ENCODE peak calls at places on chromosome 16, in eight cellular contexts. F is cardiac muscle cell; J is CD4-positive, alpha-beta T cell; A is aorta; Y is GM12878; X is body of pancreas; O is SK-N-SH; Q is pancreas. R is an unnamed sample. For H3K9me3, the result is how much of the 10 kb centered on the place peaks cover.

GRCh38 chr16:89723279-89724250 is 2.2 kb downstream of the ZNF276 start:
- DNase-seq in J (peak), Y (no peak), Q (no peak), A (no peak), X (peak), F (no peak), O (peak), R (no peak)

GRCh38 chr16:48366165-48367093 is 18.8 kb downstream of the SIAH1 start:
- DNase-seq in F (peak), Q (no peak), J (peak), Y (peak), A (no peak), O (peak), X (peak), R (peak)

GRCh38 chr16:70298988-70299938 is at the start of gene DDX19B:
- DNase-seq in F (peak), A (peak), Q (peak), O (peak), X (peak), Y (no peak), J (peak), R (peak)

GRCh38 chr16:75196826-75197225 is 10.1 kb downstream of the CTRB2 start:
- DNase-seq in A (no peak), Y (no peak), J (no peak), X (no peak), Q (no peak), F (no peak), O (no peak), R (no peak)

GRCh38 chr16:27745348-27745747 is 195.4 kb downstream of the KATNIP start:
- DNase-seq in A (no peak), O (no peak), Q (no peak), F (no peak), J (no peak), Y (no peak), X (no peak), R (no peak)

GRCh38 chr16:70805787-70806186 is 4.8 kb upstream of the VAC14 start:
- DNase-seq in J (no peak), Q (no peak), X (no peak), Y (no peak), F (no peak), A (no peak), O (no peak), R (no peak)

GRCh38 chr16:56321571-56321970 is 103.8 kb downstream of the AMFR start:
- DNase-seq in Y (no peak), F (no peak), J (no peak), X (no peak), O (no peak), Q (no peak), A (no peak), R (no peak)

GRCh38 chr16:85652431-85653221 is 36.1 kb downstream of the GINS2 start:
- DNase-seq in A (peak), Y (no peak), X (peak), O (peak), Q (peak), J (no peak), F (peak), R (peak)

GRCh38 chr16:62261760-62262159 is 225.5 kb upstream of the CDH8 start:
- DNase-seq in J (no peak), A (no peak), O (no peak), X (no peak), F (no peak), Y (no peak), Q (no peak), R (no peak)

GRCh38 chr16:71216714-71217113 is 13.8 kb downstream of the HYDIN start:
- DNase-seq in X (no peak), Y (no peak), J (no peak), Q (no peak), O (no peak), A (no peak), F (no peak), R (no peak)

GRCh38 chr16:21264226-21265036 is 13.7 kb downstream of the CRYM start:
- DNase-seq in J (no peak), X (no peak), Y (no peak), Q (no peak), O (no peak), A (no peak), F (no peak), R (peak)

GRCh38 chr16:73020409-73020884 is 27.5 kb downstream of the ZFHX3 start:
- DNase-seq in A (peak), Q (peak), F (no peak), J (no peak), Y (no peak), O (no peak), X (peak), R (peak)

GRCh38 chr16:31286421-31287032 is 26.8 kb downstream of the ITGAM start:
- DNase-seq in A (no peak), Y (peak), Q (no peak), F (no peak), O (no peak), J (no peak), X (no peak), R (no peak)

GRCh38 chr16:89918453-89919347 is at the start of gene MC1R:
- DNase-seq in X (no peak), Q (no peak), F (peak), Y (no peak), J (peak), A (no peak), O (peak), R (no peak)

GRCh38 chr16:28609631-28610594 is at the start of gene SULT1A1:
- DNase-seq in X (peak), O (peak), J (no peak), Q (peak), A (peak), F (peak), Y (no peak), R (peak)

GRCh38 chr16:50697881-50698767 is 4.7 kb downstream of the NOD2 start:
- DNase-seq in Q (no peak), A (peak), F (no peak), J (no peak), Y (peak), O (no peak), X (no peak), R (no peak)

GRCh38 chr16:47826070-47826469 is 329.7 kb downstream of the ABCC12 start:
- DNase-seq in J (no peak), X (no peak), Y (no peak), Q (no peak), O (no peak), A (no peak), F (no peak), R (no peak)

GRCh38 chr16:21565816-21566669 is 33.3 kb upstream of the METTL9 start:
- DNase-seq in J (no peak), O (no peak), Y (no peak), Q (no peak), X (no peak), F (no peak), A (no peak), R (no peak)

GRCh38 chr16:20611350-20611902 is 35.3 kb upstream of the ACSM2B start:
- DNase-seq in X (peak), Q (peak), F (no peak), J (no peak), A (peak), Y (no peak), O (no peak), R (no peak)

GRCh38 chr16:26475579-26475978 is 591.1 kb upstream of the C16orf82 start:
- DNase-seq in J (no peak), Q (no peak), F (no peak), Y (no peak), X (no peak), O (no peak), A (no peak), R (no peak)

GRCh38 chr16:12901204-12901596 is 198 bp upstream of the SHISA9 start:
- DNase-seq in Q (no peak), Y (no peak), F (peak), J (no peak), O (peak), A (no peak), X (no peak), R (no peak)

GRCh38 chr16:64736887-64737286 is 385.0 kb downstream of the CDH11 start:
- DNase-seq in Y (no peak), J (no peak), X (no peak), A (no peak), F (no peak), O (no peak), Q (no peak), R (no peak)

GRCh38 chr16:64742560-64742959 is 379.3 kb downstream of the CDH11 start:
- DNase-seq in X (no peak), A (no peak), Q (no peak), Y (no peak), O (no peak), J (no peak), F (no peak), R (no peak)

GRCh38 chr16:64740261-64740660 is 381.6 kb downstream of the CDH11 start:
- DNase-seq in O (no peak), J (no peak), A (no peak), X (no peak), Y (no peak), Q (no peak), F (no peak), R (no peak)

DNA sequence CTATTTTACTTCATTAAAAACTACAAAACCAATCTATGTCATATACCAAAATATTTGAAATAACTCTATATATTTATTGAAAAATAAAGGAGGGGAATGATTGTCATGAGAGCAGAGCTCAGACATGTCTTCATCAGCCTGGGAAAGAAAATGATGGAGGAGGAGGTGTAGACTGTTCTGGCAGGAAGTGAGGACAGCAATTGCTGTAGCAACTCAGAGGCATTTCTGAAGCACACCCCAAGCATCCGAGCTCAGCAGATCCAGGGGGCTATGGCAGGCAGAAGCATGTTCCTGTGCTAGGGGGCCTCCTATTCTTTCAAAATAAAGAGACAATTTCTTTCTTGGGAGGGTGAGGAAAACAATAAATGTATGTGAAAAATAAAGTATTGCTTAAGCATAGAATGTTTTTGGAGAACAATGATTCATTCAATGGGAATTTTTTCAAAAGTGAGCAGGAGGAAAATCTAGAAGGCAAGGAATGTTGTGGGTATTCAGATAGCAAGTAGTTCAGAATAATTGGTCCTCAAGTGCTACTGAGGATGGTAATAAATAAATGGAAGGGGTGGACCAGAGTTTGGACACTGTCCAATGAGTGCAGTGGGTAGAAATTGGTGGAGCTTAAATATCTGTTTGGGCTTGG is 383.4 kb downstream of the CDH11 start:
- DNase-seq in Y (no peak), J (no peak), O (no peak), A (no peak), F (no peak), Q (no peak), X (no peak), R (no peak)
- H3K27ac ChIP-seq in Y (no peak), J (no peak), O (peak), A (no peak), F (no peak), Q (no peak), X (no peak), R (no peak)

GRCh38 chr16:1183235-1183907 is 30.5 kb downstream of the CACNA1H start:
- DNase-seq in J (no peak), O (peak), Y (no peak), F (no peak), Q (no peak), X (peak), A (peak), R (peak)
- H3K9me3 ChIP-seq in J (under half), O (under half), Y (under half), F (under half), Q (under half), X (under half), A (under half), R (under half)

DNA sequence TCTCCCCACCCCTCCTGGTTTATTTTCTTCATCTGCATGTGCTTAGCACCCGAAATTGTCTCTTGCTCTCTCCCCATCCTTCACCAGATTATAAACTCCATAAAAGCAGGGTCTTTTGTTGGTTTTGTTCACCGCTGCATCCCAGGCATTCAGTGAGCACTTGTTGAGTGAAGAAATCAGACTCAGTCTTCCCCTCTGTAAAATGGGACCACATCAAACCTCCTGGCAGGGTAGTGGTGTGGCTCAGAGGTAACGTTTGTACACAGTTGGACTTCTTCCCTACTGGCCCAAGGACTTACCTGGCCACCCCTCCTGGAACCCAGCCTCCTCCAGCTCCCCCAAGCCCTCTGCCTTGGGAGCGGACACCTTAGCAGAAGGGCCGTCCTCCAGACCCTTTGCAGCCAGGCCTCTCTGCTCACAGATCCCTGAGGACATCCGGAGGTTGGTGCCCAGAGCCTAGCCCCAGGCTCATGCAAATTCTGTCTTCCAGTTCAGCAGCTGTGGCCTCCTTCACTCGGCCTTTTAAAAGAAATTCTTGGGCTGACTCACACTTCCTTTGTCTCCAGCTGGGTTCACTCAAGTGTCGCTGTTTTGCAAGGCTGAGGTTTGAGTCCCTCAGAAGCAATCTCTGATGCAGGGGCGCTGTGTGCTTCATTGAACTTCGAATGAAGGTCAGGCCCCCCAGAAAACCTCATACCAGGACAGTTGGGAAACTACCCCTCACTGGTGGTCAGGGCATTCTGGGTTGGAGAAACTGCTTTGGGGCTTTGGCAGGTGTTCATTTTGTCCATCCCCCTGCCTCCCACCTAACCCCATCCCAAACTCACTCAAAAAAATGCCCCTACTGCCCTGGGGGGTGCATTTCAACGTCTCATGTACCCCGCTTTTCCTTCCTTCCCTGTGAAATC is 16.8 kb upstream of the RMI2 start:
- DNase-seq in Y (peak), O (no peak), X (peak), A (peak), J (peak), Q (no peak), F (peak), R (peak)
- H3K27ac ChIP-seq in Y (peak), O (peak), X (no peak), A (no peak), J (no peak), Q (no peak), F (no peak), R (peak)

GRCh38 chr16:58507195-58507962 is 7.4 kb downstream of the NDRG4 start:
- DNase-seq in X (peak), O (no peak), Y (no peak), J (no peak), F (no peak), A (no peak), Q (peak), R (no peak)

GRCh38 chr16:58507963-58508670 is 7.2 kb upstream of the SETD6 start:
- DNase-seq in X (peak), A (no peak), Y (no peak), O (no peak), J (no peak), Q (peak), F (no peak), R (no peak)

GRCh38 chr16:58510097-58510775 is 5.1 kb upstream of the SETD6 start:
- DNase-seq in Y (no peak), J (no peak), F (no peak), A (no peak), O (no peak), X (peak), Q (peak), R (no peak)

GRCh38 chr16:58509256-58510096 is 5.8 kb upstream of the SETD6 start:
- DNase-seq in J (no peak), Y (no peak), X (peak), Q (peak), O (no peak), A (no peak), F (no peak), R (no peak)

DNA sequence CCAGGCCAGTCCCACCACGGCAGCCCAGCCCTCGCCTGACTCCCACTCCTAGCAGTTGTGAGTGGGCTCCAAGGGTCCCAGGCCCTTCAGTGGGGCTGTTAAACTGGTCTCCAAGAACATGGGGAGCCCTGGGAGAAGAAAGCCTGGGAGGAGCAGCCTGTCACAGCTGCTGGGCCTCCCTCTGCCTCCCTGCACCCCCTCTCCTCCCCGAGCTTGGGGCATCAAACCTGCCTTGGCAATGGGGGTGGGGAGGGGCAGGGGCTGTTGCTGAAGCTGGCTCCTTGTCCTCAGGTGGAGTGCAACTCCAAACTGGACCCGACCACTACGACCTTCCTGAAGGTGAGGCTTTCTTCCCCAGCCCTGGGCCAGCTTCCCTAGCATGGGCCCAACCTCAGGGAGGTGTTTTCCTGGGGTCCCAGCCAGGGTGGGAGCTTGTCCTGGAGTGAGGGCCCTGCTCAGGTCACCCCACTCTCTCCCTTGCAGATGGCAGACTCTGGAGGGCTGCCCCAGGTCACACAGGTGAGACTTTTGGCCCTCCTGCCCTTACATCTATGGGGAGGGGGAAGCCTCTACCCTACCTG is 6.6 kb upstream of the SETD6 start:
- DNase-seq in F (no peak), X (peak), O (no peak), J (no peak), Y (no peak), Q (peak), A (no peak), R (no peak)
- H3K9me3 ChIP-seq in F (under half), X (under half), O (under half), J (under half), Y (under half), Q (under half), A (under half), R (under half)

GRCh38 chr16:81693047-81693446 is 86.0 kb upstream of the PLCG2 start:
- DNase-seq in Y (no peak), X (no peak), A (no peak), F (no peak), J (no peak), O (no peak), Q (no peak), R (no peak)

GRCh38 chr16:81695431-81695890 is 83.6 kb upstream of the PLCG2 start:
- DNase-seq in J (no peak), F (no peak), A (no peak), O (no peak), X (no peak), Q (no peak), Y (no peak), R (no peak)

GRCh38 chr16:81694494-81695285 is 84.4 kb upstream of the PLCG2 start:
- DNase-seq in F (no peak), Q (no peak), X (no peak), A (no peak), O (no peak), Y (no peak), J (no peak), R (no peak)

GRCh38 chr16:81692571-81692970 is 86.5 kb upstream of the PLCG2 start:
- DNase-seq in O (no peak), Q (no peak), J (no peak), X (no peak), A (no peak), F (no peak), Y (no peak), R (no peak)

DNA sequence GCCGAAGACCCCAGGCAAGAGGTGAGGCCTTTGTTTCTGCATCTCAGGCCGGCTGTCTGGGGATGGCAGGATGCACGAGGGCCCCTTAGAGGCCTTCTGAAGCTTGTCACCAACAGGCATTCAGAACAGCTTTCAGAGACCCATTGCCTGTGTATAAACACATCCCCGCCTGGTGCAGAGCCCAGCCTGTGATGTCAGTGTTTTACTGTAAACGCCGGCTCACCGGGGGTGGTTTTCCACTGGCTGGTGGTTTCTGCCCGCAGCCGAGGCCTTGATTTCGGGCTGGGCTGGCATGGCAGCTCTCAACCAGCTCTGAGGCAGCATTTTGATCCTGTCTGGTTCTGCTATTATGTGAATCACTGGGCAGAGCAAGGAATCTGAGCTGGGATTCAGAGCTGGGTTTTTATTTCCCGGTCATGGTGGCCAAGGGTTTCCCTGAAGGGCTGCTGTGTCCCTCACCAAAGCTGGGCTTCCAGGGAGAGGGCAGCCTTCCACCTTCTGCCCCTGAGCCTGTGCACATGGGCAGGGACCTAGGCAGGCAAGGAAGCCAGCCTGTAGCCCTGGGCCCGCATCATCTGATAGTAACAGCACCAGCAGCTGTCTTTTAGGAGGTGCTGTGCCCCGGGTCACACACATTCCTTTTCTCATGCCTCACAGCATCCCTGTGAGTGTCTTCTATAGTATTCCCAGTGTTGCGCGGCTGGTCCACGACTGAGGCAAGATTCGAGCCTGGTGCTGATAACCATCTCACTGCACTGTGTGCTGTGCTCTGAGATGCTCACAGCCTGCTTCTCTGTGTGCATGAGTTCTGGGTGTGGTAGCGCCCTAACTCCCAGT is 85.4 kb upstream of the PLCG2 start:
- DNase-seq in O (no peak), J (no peak), X (no peak), Y (no peak), Q (no peak), F (no peak), A (no peak), R (no peak)
- H3K27ac ChIP-seq in O (no peak), J (no peak), X (no peak), Y (no peak), Q (no peak), F (no peak), A (no peak), R (peak)

GRCh38 chr16:34743115-34743514 is 1283.7 kb downstream of the TP53TG3F start:
- DNase-seq in Q (no peak), A (no peak), O (no peak), F (no peak), X (no peak), Y (no peak), J (no peak), R (no peak)
- H3K9me3 ChIP-seq in Q (under half), A (under half), O (under half), F (under half), X (under half), Y (under half), J (under half), R (under half)

R was measured in colonic mucosa.